ENCODE peak calls at places on chromosomes 12 and 14, in six cellular contexts. M, S, V, T, R and Q are unnamed samples.
A peak's percentile ranks its signal among the peaks of the same experiment; 100 is the strongest.

GRCh38 chr14:95513261-95513660 is 3.2 kb downstream of the SYNE3 start:
- DNase-seq in M (no peak), S (no peak), V (no peak), T (no peak), R (no peak), Q (no peak)

GRCh38 chr12:87274594-87275245 is 754.5 kb downstream of the C12orf50 start:
- DNase-seq in M (no peak), S (no peak), V (no peak), T (no peak), R (no peak), Q (peak; percentile 57)

GRCh38 chr12:62703011-62703380 is 232.0 kb downstream of the PPM1H start:
- DNase-seq in M (no peak), S (no peak), V (peak; percentile 87), T (no peak), R (no peak), Q (no peak)

GRCh38 chr12:34402228-34402898 is 380.1 kb downstream of the ALG10 start:
- DNase-seq in M (peak; percentile 24), S (peak; percentile 59), V (no peak), T (peak; percentile 52), R (peak; percentile 5), Q (no peak)

GRCh38 chr12:108664338-108665258 is 30.9 kb upstream of the SELPLG start:
- DNase-seq in M (peak; percentile 67), S (peak; percentile 94), V (peak; percentile 95), T (peak; percentile 77), R (peak; percentile 71), Q (peak; percentile 98)

GRCh38 chr12:93244514-93245077 is 133.1 kb upstream of the NUDT4 start:
- DNase-seq in M (no peak), S (no peak), V (no peak), T (no peak), R (no peak), Q (no peak)

GRCh38 chr14:96080571-96080970 is 41.4 kb downstream of the C14orf132 start:
- DNase-seq in M (no peak), S (no peak), V (no peak), T (no peak), R (no peak), Q (no peak)

GRCh38 chr14:97704316-97704715 is 907.1 kb downstream of the VRK1 start:
- DNase-seq in M (no peak), S (no peak), V (no peak), T (no peak), R (no peak), Q (no peak)

GRCh38 chr12:13982010-13982409 is 608 bp upstream of the GRIN2B start:
- DNase-seq in M (no peak), S (no peak), V (no peak), T (no peak), R (no peak), Q (no peak)

GRCh38 chr12:71755146-71755892 is 656 bp downstream of the RAB21 start:
- DNase-seq in M (peak; percentile 75), S (peak; percentile 72), V (peak; percentile 66), T (peak; percentile 78), R (peak; percentile 54), Q (peak; percentile 64)

GRCh38 chr12:108969622-108970021 is 51.2 kb downstream of the SVOP start:
- DNase-seq in M (no peak), S (no peak), V (no peak), T (no peak), R (no peak), Q (no peak)

GRCh38 chr12:94570161-94570560 is 80.2 kb downstream of the TMCC3 start:
- DNase-seq in M (no peak), S (no peak), V (no peak), T (no peak), R (no peak), Q (peak; percentile 59)

GRCh38 chr14:102693006-102693755 is 84.1 kb upstream of the TRAF3 start:
- DNase-seq in M (no peak), S (no peak), V (no peak), T (no peak), R (no peak), Q (no peak)

GRCh38 chr12:122944588-122944987 is 21.7 kb downstream of the ABCB9 start:
- DNase-seq in M (no peak), S (no peak), V (peak; percentile 61), T (no peak), R (no peak), Q (peak; percentile 33)

GRCh38 chr12:42854208-42854607 is 264.7 kb upstream of the PRICKLE1 start:
- DNase-seq in M (no peak), S (no peak), V (no peak), T (no peak), R (no peak), Q (peak; percentile 6)

GRCh38 chr12:22339691-22340090 is 5.2 kb upstream of the ST8SIA1 start:
- DNase-seq in M (no peak), S (no peak), V (no peak), T (no peak), R (peak; percentile 9), Q (no peak)

GRCh38 chr12:78880078-78880477 is 15.5 kb downstream of the SYT1 start:
- DNase-seq in M (no peak), S (no peak), V (peak; percentile 4), T (no peak), R (no peak), Q (peak; percentile 43)

GRCh38 chr12:57459750-57460400 is at the start of gene GLI1:
- DNase-seq in M (peak; percentile 59), S (no peak), V (peak; percentile 41), T (no peak), R (peak; percentile 43), Q (peak; percentile 33)

GRCh38 chr14:51999084-51999483 is 9.7 kb downstream of the RTRAF start:
- DNase-seq in M (no peak), S (no peak), V (peak; percentile 55), T (no peak), R (no peak), Q (peak; percentile 28)

GRCh38 chr14:68527329-68527851 is 265.5 kb downstream of the ZFP36L1 start:
- DNase-seq in M (no peak), S (peak; percentile 83), V (no peak), T (no peak), R (no peak), Q (no peak)

GRCh38 chr14:98953544-98954346 is 318.3 kb downstream of the BCL11B start:
- DNase-seq in M (peak; percentile 65), S (peak; percentile 89), V (peak; percentile 86), T (no peak), R (peak; percentile 44), Q (peak; percentile 33)

GRCh38 chr12:461425-461824 is 1.7 kb downstream of the B4GALNT3 start:
- DNase-seq in M (peak; percentile 65), S (no peak), V (no peak), T (no peak), R (no peak), Q (no peak)
- H3K4me3 ChIP-seq in M (no peak overlapping the region), S (peak overlapping the region; percentile 85), V (no peak overlapping the region), T (no peak overlapping the region), R (no peak overlapping the region), Q (no peak overlapping the region)

GRCh38 chr12:48157889-48158370 is 615 bp upstream of the ASB8 start:
- DNase-seq in M (no peak), S (no peak), V (no peak), T (no peak), R (no peak), Q (no peak)
- TF ChIP-seq CTCF in M (no peak), S (no peak), V (no peak), T (no peak), R (no peak), Q (no peak)

GRCh38 chr14:62126885-62127478 is 364.8 kb downstream of the SNAPC1 start:
- DNase-seq in M (no peak), S (no peak), V (peak; percentile 59), T (no peak), R (no peak), Q (peak; percentile 78)
- H3K4me3 ChIP-seq in M (no peak overlapping the region), S (no peak overlapping the region), V (no peak overlapping the region), T (no peak overlapping the region), R (no peak overlapping the region), Q (no peak overlapping the region)

GRCh38 chr14:59882957-59883356 is 12.4 kb upstream of the RTN1 start:
- DNase-seq in M (no peak), S (no peak), V (no peak), T (no peak), R (no peak), Q (peak; percentile 3)
- TF ChIP-seq CTCF in M (no peak), S (no peak), V (peak; percentile 33), T (peak; percentile 14), R (peak; percentile 16), Q (peak; percentile 46)

GRCh38 chr12:46445551-46446235 is 73.1 kb upstream of the SLC38A2 start:
- DNase-seq in M (no peak), S (no peak), V (no peak), T (no peak), R (no peak), Q (peak; percentile 63)
- H3K4me3 ChIP-seq in M (no peak overlapping the region), S (no peak overlapping the region), V (no peak overlapping the region), T (no peak overlapping the region), R (no peak overlapping the region), Q (no peak overlapping the region)

GRCh38 chr12:12081836-12082497 is 11.2 kb downstream of the BCL2L14 start:
- DNase-seq in M (peak; percentile 82), S (no peak), V (peak; percentile 58), T (no peak), R (peak; percentile 26), Q (peak; percentile 71)
- TF ChIP-seq CTCF in M (no peak), S (peak; percentile 30), V (peak; percentile 48), T (peak; percentile 41), R (peak; percentile 25), Q (peak; percentile 37)

DNA sequence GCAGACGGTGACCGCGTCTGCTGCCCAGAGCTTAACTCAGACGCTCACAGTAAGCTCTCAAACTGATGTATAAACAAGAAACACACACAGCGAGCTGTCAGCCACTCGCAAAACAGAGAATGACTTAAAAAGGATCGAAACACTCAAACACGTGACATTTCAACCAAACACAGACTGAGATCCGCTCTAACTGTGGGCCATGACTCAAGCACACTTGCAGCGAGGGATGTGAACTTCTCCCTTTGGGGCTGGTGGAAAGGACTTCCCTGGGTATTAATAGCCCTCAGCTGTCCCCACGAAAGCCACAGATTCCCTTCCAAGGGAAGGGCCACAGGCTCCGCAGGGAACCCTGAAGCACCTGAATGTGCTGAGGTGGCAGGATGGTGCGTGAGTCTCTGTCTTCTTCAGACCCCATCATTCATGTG is 29.1 kb downstream of the CCDC88C start:
- DNase-seq in M (no peak), S (no peak), V (no peak), T (no peak), R (no peak), Q (no peak)
- H3K4me3 ChIP-seq in M (no peak overlapping the region), S (no peak overlapping the region), V (no peak overlapping the region), T (no peak overlapping the region), R (no peak overlapping the region), Q (no peak overlapping the region)

DNA sequence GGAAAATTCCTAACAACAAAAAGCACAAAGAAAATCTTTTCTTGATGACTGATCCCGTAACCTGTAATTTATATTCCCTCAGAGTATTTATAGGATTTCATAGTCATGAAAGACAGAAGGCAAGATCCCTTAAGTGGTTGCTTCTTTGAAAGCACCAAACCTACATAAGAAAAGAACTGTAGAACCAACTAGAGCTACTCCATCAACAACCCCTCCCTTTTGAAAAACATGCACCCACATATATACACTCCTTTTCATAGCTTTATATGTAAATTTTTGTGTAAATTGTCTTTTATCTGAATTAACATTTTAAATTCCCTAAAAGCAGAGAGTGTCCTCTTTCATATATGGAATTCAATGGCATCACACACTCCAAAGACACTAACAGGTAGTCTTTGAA is 215.3 kb downstream of the CEP128 start:
- DNase-seq in M (no peak), S (no peak), V (no peak), T (no peak), R (no peak), Q (no peak)
- TF ChIP-seq CTCF in M (no peak), S (no peak), V (no peak), T (no peak), R (no peak), Q (no peak)